ENCODE peak calls at places on chromosome 15, in ten cellular contexts. One of them, this sample, is unnamed. For H3K9me3 and H3K4me1, the result is how much of the 10 kb centered on the place peaks cover.

GRCh38 chr15:44490628-44491027 is 46.3 kb upstream of the EIF3J start:
- DNase-seq in spleen: no peak
- DNase-seq in body of pancreas: no peak
- DNase-seq in tibial artery: no peak
- DNase-seq in CD8-positive, alpha-beta T cell: no peak
- DNase-seq in H9: no peak
- DNase-seq in thoracic aorta: no peak
- DNase-seq in uterus: no peak
- DNase-seq in endodermal cell: no peak
- DNase-seq in Panc1: no peak
- DNase-seq in this sample: no peak

GRCh38 chr15:38547255-38547997 is 17.2 kb downstream of the RASGRP1 start:
- DNase-seq in spleen: no peak
- DNase-seq in body of pancreas: no peak
- DNase-seq in tibial artery: no peak
- DNase-seq in CD8-positive, alpha-beta T cell: no peak
- DNase-seq in H9: no peak
- DNase-seq in thoracic aorta: no peak
- DNase-seq in uterus: no peak
- DNase-seq in endodermal cell: no peak
- DNase-seq in Panc1: no peak
- DNase-seq in this sample: no peak

GRCh38 chr15:49372366-49372765 is 50.7 kb upstream of the FGF7 start:
- DNase-seq in spleen: no peak
- DNase-seq in body of pancreas: no peak
- DNase-seq in tibial artery: no peak
- DNase-seq in CD8-positive, alpha-beta T cell: no peak
- DNase-seq in H9: no peak
- DNase-seq in thoracic aorta: no peak
- DNase-seq in uterus: no peak
- DNase-seq in endodermal cell: no peak
- DNase-seq in Panc1: no peak
- DNase-seq in this sample: no peak

GRCh38 chr15:25501828-25502446 is 63.1 kb upstream of the UBE3A start:
- DNase-seq in spleen: no peak
- DNase-seq in body of pancreas: peak
- DNase-seq in tibial artery: no peak
- DNase-seq in CD8-positive, alpha-beta T cell: no peak
- DNase-seq in H9: peak
- DNase-seq in thoracic aorta: no peak
- DNase-seq in uterus: no peak
- DNase-seq in endodermal cell: peak
- DNase-seq in Panc1: no peak
- DNase-seq in this sample: no peak

GRCh38 chr15:31197497-31198414 is 96.2 kb upstream of the TRPM1 start:
- DNase-seq in spleen: peak
- DNase-seq in body of pancreas: peak
- DNase-seq in tibial artery: no peak
- DNase-seq in CD8-positive, alpha-beta T cell: no peak
- DNase-seq in H9: peak
- DNase-seq in thoracic aorta: no peak
- DNase-seq in uterus: no peak
- DNase-seq in endodermal cell: peak
- DNase-seq in Panc1: no peak
- DNase-seq in this sample: peak

GRCh38 chr15:35289029-35289617 is 204.0 kb upstream of the NANOGP8 start:
- DNase-seq in spleen: no peak
- DNase-seq in body of pancreas: no peak
- DNase-seq in tibial artery: no peak
- DNase-seq in CD8-positive, alpha-beta T cell: no peak
- DNase-seq in H9: no peak
- DNase-seq in thoracic aorta: no peak
- DNase-seq in uterus: no peak
- DNase-seq in endodermal cell: no peak
- DNase-seq in Panc1: no peak
- DNase-seq in this sample: no peak

GRCh38 chr15:38260077-38260476 is 7.4 kb downstream of the SPRED1 start:
- DNase-seq in spleen: no peak
- DNase-seq in body of pancreas: no peak
- DNase-seq in tibial artery: no peak
- DNase-seq in CD8-positive, alpha-beta T cell: no peak
- DNase-seq in H9: no peak
- DNase-seq in thoracic aorta: no peak
- DNase-seq in uterus: no peak
- DNase-seq in endodermal cell: peak
- DNase-seq in Panc1: no peak
- DNase-seq in this sample: no peak

GRCh38 chr15:57932348-57932747 is 133.2 kb downstream of the ALDH1A2 start:
- DNase-seq in spleen: no peak
- DNase-seq in body of pancreas: no peak
- DNase-seq in tibial artery: no peak
- DNase-seq in CD8-positive, alpha-beta T cell: no peak
- DNase-seq in H9: no peak
- DNase-seq in thoracic aorta: no peak
- DNase-seq in uterus: no peak
- DNase-seq in endodermal cell: no peak
- DNase-seq in Panc1: no peak
- DNase-seq in this sample: no peak

GRCh38 chr15:55526559-55527036 is 18.6 kb upstream of the DNAAF4 start:
- DNase-seq in spleen: no peak
- DNase-seq in body of pancreas: peak
- DNase-seq in tibial artery: no peak
- DNase-seq in CD8-positive, alpha-beta T cell: no peak
- DNase-seq in H9: peak
- DNase-seq in thoracic aorta: no peak
- DNase-seq in uterus: no peak
- DNase-seq in endodermal cell: peak
- DNase-seq in Panc1: no peak
- DNase-seq in this sample: no peak

GRCh38 chr15:91891788-91892187 is 38.3 kb downstream of the SLCO3A1 start:
- DNase-seq in spleen: no peak
- DNase-seq in body of pancreas: no peak
- DNase-seq in tibial artery: no peak
- DNase-seq in CD8-positive, alpha-beta T cell: no peak
- DNase-seq in H9: no peak
- DNase-seq in thoracic aorta: no peak
- DNase-seq in uterus: no peak
- DNase-seq in endodermal cell: no peak
- DNase-seq in Panc1: no peak
- DNase-seq in this sample: no peak

GRCh38 chr15:65196637-65197336 is 11.6 kb upstream of the CLPX start:
- DNase-seq in spleen: no peak
- DNase-seq in body of pancreas: no peak
- DNase-seq in tibial artery: no peak
- DNase-seq in CD8-positive, alpha-beta T cell: no peak
- DNase-seq in H9: no peak
- DNase-seq in thoracic aorta: no peak
- DNase-seq in uterus: no peak
- DNase-seq in endodermal cell: peak
- DNase-seq in Panc1: no peak
- DNase-seq in this sample: no peak

GRCh38 chr15:71149645-71150557 is 34.6 kb downstream of the THSD4 start:
- DNase-seq in spleen: no peak
- DNase-seq in body of pancreas: peak
- DNase-seq in tibial artery: no peak
- DNase-seq in CD8-positive, alpha-beta T cell: no peak
- DNase-seq in H9: no peak
- DNase-seq in thoracic aorta: no peak
- DNase-seq in uterus: peak
- DNase-seq in endodermal cell: no peak
- DNase-seq in Panc1: no peak
- DNase-seq in this sample: no peak

GRCh38 chr15:34437687-34438086 is at the start of gene GOLGA8A:
- DNase-seq in spleen: peak
- DNase-seq in body of pancreas: peak
- DNase-seq in tibial artery: peak
- DNase-seq in CD8-positive, alpha-beta T cell: peak
- DNase-seq in H9: peak
- DNase-seq in thoracic aorta: peak
- DNase-seq in uterus: peak
- DNase-seq in endodermal cell: peak
- DNase-seq in Panc1: peak
- DNase-seq in this sample: peak

GRCh38 chr15:56552668-56553067 is 87.7 kb upstream of the MNS1 start:
- DNase-seq in spleen: no peak
- DNase-seq in body of pancreas: no peak
- DNase-seq in tibial artery: no peak
- DNase-seq in CD8-positive, alpha-beta T cell: no peak
- DNase-seq in H9: no peak
- DNase-seq in thoracic aorta: no peak
- DNase-seq in uterus: no peak
- DNase-seq in endodermal cell: no peak
- DNase-seq in Panc1: no peak
- DNase-seq in this sample: no peak

DNA sequence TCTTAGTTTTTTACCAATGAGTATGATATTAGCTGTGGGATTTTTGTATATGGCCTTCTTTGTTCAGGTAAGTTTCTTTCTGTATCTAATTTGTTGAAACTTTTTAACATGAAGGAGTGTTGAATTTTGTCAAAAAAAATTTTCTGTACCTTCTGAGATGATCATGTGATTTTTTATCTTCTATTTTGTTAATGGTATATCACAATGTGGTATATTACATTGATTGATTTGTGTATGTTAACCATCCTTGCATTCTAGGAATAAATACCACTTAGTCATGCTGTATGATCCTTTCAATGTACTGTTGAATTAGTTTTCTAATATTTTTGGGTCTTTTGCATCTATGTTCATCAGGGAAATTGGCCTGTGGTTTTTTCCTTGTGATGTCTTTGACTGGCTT is 92.5 kb upstream of the MNS1 start:
- DNase-seq in spleen: no peak
- DNase-seq in body of pancreas: no peak
- DNase-seq in tibial artery: no peak
- DNase-seq in CD8-positive, alpha-beta T cell: no peak
- DNase-seq in H9: no peak
- DNase-seq in thoracic aorta: no peak
- DNase-seq in uterus: no peak
- DNase-seq in endodermal cell: no peak
- DNase-seq in Panc1: no peak
- DNase-seq in this sample: no peak
- H3K9me3 ChIP-seq in spleen: under half
- H3K9me3 ChIP-seq in body of pancreas: under half
- H3K9me3 ChIP-seq in tibial artery: under half
- H3K9me3 ChIP-seq in CD8-positive, alpha-beta T cell: under half
- H3K9me3 ChIP-seq in H9: under half
- H3K9me3 ChIP-seq in thoracic aorta: under half
- H3K9me3 ChIP-seq in uterus: under half
- H3K9me3 ChIP-seq in endodermal cell: under half
- H3K9me3 ChIP-seq in Panc1: under half
- H3K9me3 ChIP-seq in this sample: under half

GRCh38 chr15:95266481-95267061 is 1035.2 kb downstream of the MCTP2 start:
- DNase-seq in spleen: no peak
- DNase-seq in body of pancreas: no peak
- DNase-seq in tibial artery: peak
- DNase-seq in CD8-positive, alpha-beta T cell: no peak
- DNase-seq in H9: no peak
- DNase-seq in thoracic aorta: no peak
- DNase-seq in uterus: peak
- DNase-seq in endodermal cell: no peak
- DNase-seq in Panc1: no peak
- DNase-seq in this sample: no peak
- H3K27ac ChIP-seq in spleen: peak
- H3K27ac ChIP-seq in body of pancreas: no peak
- H3K27ac ChIP-seq in tibial artery: peak
- H3K27ac ChIP-seq in CD8-positive, alpha-beta T cell: no peak
- H3K27ac ChIP-seq in H9: no peak
- H3K27ac ChIP-seq in thoracic aorta: peak
- H3K27ac ChIP-seq in uterus: peak
- H3K27ac ChIP-seq in endodermal cell: no peak
- H3K27ac ChIP-seq in Panc1: no peak
- H3K27ac ChIP-seq in this sample: peak

GRCh38 chr15:75027551-75027950 is 4.2 kb downstream of the PPCDC start:
- DNase-seq in spleen: no peak
- DNase-seq in body of pancreas: no peak
- DNase-seq in tibial artery: no peak
- DNase-seq in CD8-positive, alpha-beta T cell: no peak
- DNase-seq in H9: no peak
- DNase-seq in thoracic aorta: no peak
- DNase-seq in uterus: no peak
- DNase-seq in endodermal cell: no peak
- DNase-seq in Panc1: no peak
- DNase-seq in this sample: peak
- H3K4me1 ChIP-seq in spleen: half or more
- H3K4me1 ChIP-seq in body of pancreas: under half
- H3K4me1 ChIP-seq in tibial artery: under half
- H3K4me1 ChIP-seq in CD8-positive, alpha-beta T cell: under half
- H3K4me1 ChIP-seq in H9: under half
- H3K4me1 ChIP-seq in thoracic aorta: under half
- H3K4me1 ChIP-seq in uterus: under half
- H3K4me1 ChIP-seq in endodermal cell: under half
- H3K4me1 ChIP-seq in Panc1: under half
- H3K4me1 ChIP-seq in this sample: under half

GRCh38 chr15:28932361-28932760 is 46.6 kb downstream of the APBA2 start:
- DNase-seq in spleen: peak
- DNase-seq in body of pancreas: no peak
- DNase-seq in tibial artery: no peak
- DNase-seq in CD8-positive, alpha-beta T cell: no peak
- DNase-seq in H9: no peak
- DNase-seq in thoracic aorta: no peak
- DNase-seq in uterus: no peak
- DNase-seq in endodermal cell: no peak
- DNase-seq in Panc1: no peak
- DNase-seq in this sample: peak
- H3K9me3 ChIP-seq in spleen: under half
- H3K9me3 ChIP-seq in body of pancreas: under half
- H3K9me3 ChIP-seq in tibial artery: under half
- H3K9me3 ChIP-seq in CD8-positive, alpha-beta T cell: under half
- H3K9me3 ChIP-seq in H9: under half
- H3K9me3 ChIP-seq in thoracic aorta: under half
- H3K9me3 ChIP-seq in uterus: under half
- H3K9me3 ChIP-seq in endodermal cell: under half
- H3K9me3 ChIP-seq in Panc1: under half
- H3K9me3 ChIP-seq in this sample: under half

This sample was measured in kidney.